ENCODE peak calls at places on chromosomes 3 and 15, in ten cellular contexts. K is effector CD4-positive, alpha-beta T cell; R is IMR-90; B is heart left ventricle; P is stimulated activated CD4-positive, alpha-beta T cell treated with anti-CD3 and anti-CD28 coated beads, Interleukin-12 subunit alpha, Interleukin-12 subunit beta, amount 100 ng/mL, for 4 hours; C is GM13977; F is colonic mucosa; V is activated CD4-positive, alpha-beta memory T cell treated with anti-CD3 and anti-CD28 coated beads for 36 hours; S is posterior cingulate gyrus; T is lung. Q is an unnamed sample.
A peak's percentile ranks its signal among the peaks of the same experiment; 100 is the strongest.

GRCh38 chr3:148227534-148227933 is 470.2 kb upstream of the AGTR1 start:
- DNase-seq in R (peak; percentile 39), S (no peak), C (no peak), V (no peak), T (no peak), B (no peak), K (no peak), P (no peak), F (no peak), Q (no peak)

GRCh38 chr15:58182460-58183163 is 44.4 kb downstream of the AQP9 start:
- DNase-seq in P (peak; percentile 20), T (no peak), F (no peak), R (peak; percentile 41), C (peak; percentile 45), K (no peak), S (peak; percentile 36), V (peak; percentile 39), B (peak; percentile 35), Q (peak; percentile 7)

GRCh38 chr15:43881944-43882343 is 55.1 kb downstream of the WDR76 start:
- DNase-seq in P (no peak), F (no peak), V (no peak), S (no peak), R (no peak), B (no peak), T (no peak), C (no peak), K (no peak), Q (no peak)

GRCh38 chr15:65653341-65653740 is 31.6 kb downstream of the SLC24A1 start:
- DNase-seq in K (no peak), F (no peak), R (peak; percentile 64), B (no peak), S (no peak), T (no peak), V (no peak), P (no peak), C (no peak), Q (no peak)

GRCh38 chr3:196740476-196741400 is 1.1 kb downstream of the PAK2 start:
- DNase-seq in T (no peak), V (peak; percentile 66), R (peak; percentile 56), K (peak; percentile 9), S (peak; percentile 11), F (peak; percentile 59), P (peak; percentile 10), C (no peak), B (peak; percentile 35), Q (no peak)

GRCh38 chr3:185422677-185423076 is 59.7 kb downstream of the MAP3K13 start:
- DNase-seq in T (no peak), B (no peak), R (no peak), C (no peak), V (no peak), S (no peak), F (peak; percentile 55), P (no peak), K (no peak), Q (no peak)

GRCh38 chr3:177881330-177881729 is 654.9 kb upstream of the KCNMB2 start:
- DNase-seq in F (no peak), T (no peak), B (no peak), R (no peak), K (no peak), V (no peak), C (no peak), S (no peak), P (no peak), Q (no peak)

GRCh38 chr15:27865323-27865922 is 233.7 kb downstream of the OCA2 start:
- DNase-seq in T (no peak), B (no peak), K (no peak), S (no peak), P (no peak), F (no peak), V (no peak), C (no peak), R (no peak), Q (no peak)

GRCh38 chr15:59953392-59953883 is 50.7 kb upstream of the FOXB1 start:
- DNase-seq in F (no peak), R (no peak), V (no peak), P (no peak), K (no peak), T (no peak), B (no peak), C (no peak), S (no peak), Q (no peak)

GRCh38 chr3:62229908-62230307 is 143.4 kb downstream of the FEZF2 start:
- DNase-seq in K (no peak), S (no peak), F (no peak), B (no peak), T (no peak), V (no peak), P (no peak), R (no peak), C (no peak), Q (no peak)

GRCh38 chr15:69074843-69075224 is 60.3 kb downstream of the NOX5 start:
- DNase-seq in T (no peak), S (no peak), V (no peak), F (peak; percentile 32), P (no peak), C (no peak), K (no peak), R (no peak), B (no peak), Q (no peak)

GRCh38 chr3:117660941-117661635 is 951.5 kb downstream of the TUSC7 start:
- DNase-seq in S (no peak), P (no peak), C (no peak), K (no peak), R (peak; percentile 80), F (no peak), B (no peak), V (no peak), T (no peak), Q (no peak)

GRCh38 chr15:92140802-92141201 is 252.9 kb upstream of the ST8SIA2 start:
- DNase-seq in C (no peak), S (no peak), P (no peak), B (no peak), T (no peak), R (no peak), K (no peak), V (no peak), F (no peak), Q (no peak)

GRCh38 chr3:83216919-83217594 is 1455.6 kb upstream of the GBE1 start:
- DNase-seq in V (no peak), C (no peak), R (no peak), F (no peak), T (no peak), P (no peak), B (peak; percentile 15), K (no peak), S (peak; percentile 22), Q (no peak)

GRCh38 chr15:63344737-63345390 is 36.8 kb downstream of the CA12 start:
- DNase-seq in K (no peak), C (no peak), V (no peak), S (no peak), T (no peak), B (no peak), P (no peak), R (peak; percentile 47), F (no peak), Q (no peak)

GRCh38 chr3:112776000-112776399 is 70.7 kb downstream of the CD200R1L start:
- DNase-seq in V (peak; percentile 27), R (peak; percentile 56), B (no peak), C (no peak), F (no peak), S (no peak), P (no peak), K (no peak), T (no peak), Q (peak; percentile 25)

GRCh38 chr15:55902975-55903374 is 90.4 kb downstream of the NEDD4 start:
- DNase-seq in F (no peak), T (no peak), B (no peak), S (no peak), P (no peak), R (peak; percentile 50), C (no peak), K (no peak), V (no peak), Q (no peak)

GRCh38 chr15:58627706-58628105 is 121.8 kb downstream of the ADAM10 start:
- DNase-seq in T (no peak), P (no peak), K (no peak), B (no peak), C (no peak), F (no peak), V (no peak), S (no peak), R (no peak), Q (no peak)

GRCh38 chr3:148911597-148911996 is 46.5 kb downstream of the CPA3 start:
- DNase-seq in S (no peak), R (no peak), F (no peak), P (no peak), K (no peak), V (no peak), T (no peak), B (no peak), C (no peak), Q (peak; percentile 5)

GRCh38 chr3:38453914-38454178 is 156 bp downstream of the ACVR2B start:
- DNase-seq in K (no peak), V (no peak), B (no peak), R (no peak), P (no peak), F (no peak), T (no peak), C (no peak), S (no peak), Q (no peak)

GRCh38 chr3:106376016-106376415 is 507.2 kb upstream of the CBLB start:
- DNase-seq in V (no peak), C (no peak), K (no peak), B (no peak), P (no peak), F (no peak), T (no peak), S (no peak), R (no peak), Q (no peak)

GRCh38 chr3:184738982-184739381 is 27.1 kb upstream of the MAGEF1 start:
- DNase-seq in C (no peak), B (no peak), S (no peak), K (no peak), R (no peak), V (no peak), P (no peak), T (no peak), F (no peak), Q (no peak)